ENCODE peak calls at places on chromosomes 4 and X, in ten cellular contexts. E is stimulated activated CD4-positive, alpha-beta T cell treated with anti-CD3 and anti-CD28 coated beads, Interleukin-15, amount 100 ng/mL, for 24 hours; J is SW480; B is AG08396; G is cardiac fibroblast; O is left ventricle myocardium inferior; A is AG08395; Q is esophagus squamous epithelium; R is astrocyte of the spinal cord; S is pancreas. V is an unnamed sample.

GRCh38 chr4:79977131-79977840 is 95.7 kb downstream of the ANTXR2 start:
- DNase-seq in E (no peak), J (no peak), B (no peak), G (no peak), O (no peak), A (no peak), Q (no peak), R (no peak), S (no peak), V (no peak)

GRCh38 chrX:148192547-148192946 is 211.4 kb downstream of the FMR1NB start:
- DNase-seq in E (no peak), J (no peak), B (no peak), G (no peak), O (no peak), A (no peak), Q (no peak), R (no peak), S (no peak), V (no peak)

GRCh38 chr4:153064571-153064970 is 128.4 kb downstream of the FHDC1 start:
- DNase-seq in E (no peak), J (no peak), B (no peak), G (no peak), O (no peak), A (no peak), Q (no peak), R (no peak), S (no peak), V (no peak)

GRCh38 chr4:78766026-78766425 is 10.1 kb upstream of the BMP2K start:
- DNase-seq in E (no peak), J (no peak), B (no peak), G (peak), O (no peak), A (peak), Q (no peak), R (peak), S (no peak), V (no peak)

GRCh38 chr4:16439771-16440170 is 213.5 kb upstream of the TAPT1 start:
- DNase-seq in E (no peak), J (no peak), B (no peak), G (no peak), O (peak), A (no peak), Q (no peak), R (no peak), S (no peak), V (no peak)

GRCh38 chrX:153727108-153727931 is 2.7 kb downstream of the ABCD1 start:
- DNase-seq in E (no peak), J (peak), B (peak), G (peak), O (peak), A (peak), Q (no peak), R (peak), S (peak), V (no peak)

GRCh38 chr4:7160951-7161440 is 31.3 kb upstream of the SORCS2 start:
- DNase-seq in E (no peak), J (no peak), B (no peak), G (no peak), O (no peak), A (no peak), Q (no peak), R (no peak), S (no peak), V (peak)

GRCh38 chr4:19239565-19239964 is 1012.1 kb upstream of the SLIT2 start:
- DNase-seq in E (no peak), J (no peak), B (no peak), G (no peak), O (no peak), A (no peak), Q (no peak), R (peak), S (no peak), V (no peak)

GRCh38 chrX:12237771-12238170 is 99.5 kb downstream of the FRMPD4 start:
- DNase-seq in E (no peak), J (no peak), B (no peak), G (no peak), O (no peak), A (no peak), Q (no peak), R (no peak), S (no peak), V (no peak)

GRCh38 chr4:163681208-163681821 is 186.8 kb downstream of the TMA16 start:
- DNase-seq in E (peak), J (peak), B (no peak), G (peak), O (no peak), A (no peak), Q (no peak), R (peak), S (no peak), V (no peak)

GRCh38 chrX:40539214-40540142 is 41.3 kb upstream of the ATP6AP2 start:
- DNase-seq in E (peak), J (no peak), B (peak), G (peak), O (peak), A (peak), Q (no peak), R (peak), S (no peak), V (peak)

GRCh38 chr4:155582971-155583437 is 83.6 kb upstream of the GUCY1A1 start:
- DNase-seq in E (no peak), J (no peak), B (no peak), G (peak), O (no peak), A (peak), Q (no peak), R (peak), S (no peak), V (no peak)

GRCh38 chrX:20414781-20415445 is 148.2 kb upstream of the RPS6KA3 start:
- DNase-seq in E (no peak), J (no peak), B (no peak), G (no peak), O (no peak), A (no peak), Q (no peak), R (no peak), S (no peak), V (no peak)

GRCh38 chrX:78659955-78660354 is 827 bp upstream of the RTL3 start:
- DNase-seq in E (no peak), J (no peak), B (no peak), G (no peak), O (no peak), A (no peak), Q (no peak), R (no peak), S (no peak), V (no peak)

GRCh38 chrX:114906978-114907510 is 110.4 kb downstream of the IL13RA2 start:
- DNase-seq in E (no peak), J (no peak), B (no peak), G (no peak), O (no peak), A (no peak), Q (no peak), R (no peak), S (no peak), V (no peak)

V was measured in ureter.